ENCODE peak calls at places on chromosome 6, in four cellular contexts. F is WTC11, N is K562, L is HepG2. R is an unnamed sample.

GRCh38 chr6:34056301-34056700 is 89.6 kb downstream of the GRM4 start:
- DNase-seq in F (peak; percentile 93), N (peak; percentile 91), L (no peak), R (peak; percentile 42)

GRCh38 chr6:119197271-119197670 is 118.8 kb upstream of the FAM184A start:
- DNase-seq in F (no peak), N (no peak), L (no peak), R (no peak)

GRCh38 chr6:98840385-98840784 is 6.0 kb downstream of the POU3F2 start:
- DNase-seq in F (no peak), N (no peak), L (no peak), R (no peak)

GRCh38 chr6:115091461-115091860 is 748.6 kb upstream of the HS3ST5 start:
- DNase-seq in F (no peak), N (no peak), L (no peak), R (no peak)

GRCh38 chr6:127496471-127496870 is 22.7 kb downstream of the MTCL3 start:
- DNase-seq in F (no peak), N (no peak), L (no peak), R (no peak)

GRCh38 chr6:106825156-106825555 is 149.4 kb downstream of the CD24 start:
- DNase-seq in F (no peak), N (no peak), L (no peak), R (no peak)

GRCh38 chr6:169046483-169047192 is 207.0 kb downstream of the THBS2 start:
- DNase-seq in F (no peak), N (no peak), L (no peak), R (no peak)

GRCh38 chr6:40900791-40901190 is 138.2 kb downstream of the UNC5CL start:
- DNase-seq in F (no peak), N (no peak), L (no peak), R (no peak)

GRCh38 chr6:121305957-121306607 is 28.2 kb downstream of the TBC1D32 start:
- DNase-seq in F (no peak), N (peak; percentile 24), L (peak; percentile 59), R (peak; percentile 38)

DNA sequence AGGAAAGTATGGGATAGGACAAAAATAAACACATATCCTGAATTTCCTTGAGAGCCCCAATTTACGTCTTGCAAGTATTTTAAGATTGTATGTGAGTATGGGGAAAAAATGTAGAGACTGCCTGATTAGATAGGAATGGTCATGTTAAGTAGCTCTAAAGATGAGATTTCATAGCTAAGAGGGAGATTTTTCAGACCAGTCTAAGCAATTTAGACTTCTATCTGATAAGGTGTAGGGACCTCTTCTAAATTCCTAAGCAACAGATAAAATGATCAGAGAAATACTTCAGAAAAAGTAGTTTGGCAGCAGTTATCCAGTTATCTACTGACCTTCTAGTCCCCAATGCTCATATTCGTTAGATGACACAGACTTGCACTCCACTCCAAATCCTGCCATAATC is 90.0 kb downstream of the FILIP1 start:
- DNase-seq in F (no peak), N (no peak), L (no peak), R (no peak)
- TF ChIP-seq ELF4 in F (no peak), N (no peak), L (no peak), R (no peak)

DNA sequence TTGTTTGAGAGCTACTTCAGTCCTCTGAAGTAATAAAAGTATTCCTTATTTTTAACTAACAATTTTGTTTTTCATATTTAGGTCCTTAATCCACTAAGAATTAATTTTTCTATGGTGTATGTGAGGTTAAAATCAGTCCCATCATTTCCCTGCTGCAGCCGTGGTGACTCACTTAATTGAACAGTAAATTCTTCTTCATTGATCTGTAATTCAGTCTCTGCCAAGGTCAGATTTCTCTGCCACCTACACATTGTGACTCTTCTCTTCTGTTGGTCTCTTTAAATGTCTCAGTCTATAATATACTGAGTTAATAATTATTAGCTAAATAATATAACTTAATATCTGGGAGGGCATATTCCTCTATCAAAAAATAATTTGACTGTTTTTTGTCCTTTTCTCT is 262.3 kb downstream of the UTRN start:
- DNase-seq in F (no peak), N (no peak), L (no peak), R (no peak)
- TF ChIP-seq ELF4 in F (no peak), N (no peak), L (no peak), R (no peak)

DNA sequence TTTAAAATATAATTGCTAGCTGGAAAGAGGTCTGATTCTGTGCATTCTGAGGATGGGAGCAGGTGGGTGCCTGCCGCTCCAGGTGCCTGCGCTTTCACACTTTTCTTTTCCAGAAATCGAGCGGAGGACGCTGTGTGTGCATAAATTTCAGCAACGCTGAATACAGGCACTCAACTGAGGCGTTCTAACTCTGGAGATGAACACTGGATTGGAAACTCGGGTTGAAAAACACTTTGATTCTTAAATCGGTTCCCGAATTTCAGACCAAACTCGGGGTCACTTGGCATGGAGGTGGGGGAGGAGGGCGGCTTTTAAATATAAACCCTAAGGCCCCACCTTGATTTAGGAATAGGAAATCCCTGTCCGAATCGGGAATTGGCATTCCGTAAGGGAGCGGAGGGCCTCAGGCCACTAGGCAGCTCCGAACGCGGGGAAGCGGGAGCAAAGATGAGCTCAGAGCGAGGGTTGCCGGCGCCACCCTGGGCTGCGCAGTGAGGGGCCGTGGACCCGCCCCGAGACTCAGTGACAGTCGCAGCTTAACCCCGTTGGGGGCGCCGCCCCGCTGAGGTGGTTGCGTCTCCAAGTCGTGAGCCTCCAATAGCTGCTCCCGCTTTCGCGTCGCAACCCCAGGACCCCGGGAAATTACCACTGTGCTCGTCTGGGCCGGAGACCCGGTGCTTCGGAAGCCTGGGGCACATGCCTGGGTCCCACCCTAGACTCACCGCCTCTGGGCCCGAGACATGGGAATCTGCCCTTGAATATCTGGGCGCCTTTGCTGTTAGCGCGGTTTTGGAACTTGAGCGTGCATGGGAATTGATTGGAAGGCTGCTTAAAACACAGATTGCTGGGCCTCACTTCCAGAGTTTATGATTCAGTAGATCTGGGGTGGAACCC is 4.5 kb upstream of the SIM1 start:
- DNase-seq in F (peak; percentile 42), N (no peak), L (no peak), R (no peak)
- TF ChIP-seq ELF4 in F (no peak), N (no peak), L (no peak), R (no peak)

GRCh38 chr6:109008537-109008950 is 86.1 kb downstream of the SESN1 start:
- DNase-seq in F (no peak), N (no peak), L (no peak), R (no peak)
- TF ChIP-seq ELF4 in F (no peak), N (no peak), L (no peak), R (no peak)

GRCh38 chr6:132792510-132792909 is 5.9 kb downstream of the SLC18B1 start:
- DNase-seq in F (no peak), N (no peak), L (no peak), R (no peak)

GRCh38 chr6:132798820-132799538 is 542 bp upstream of the SLC18B1 start:
- DNase-seq in F (peak; percentile 73), N (peak; percentile 75), L (peak; percentile 83), R (peak; percentile 80)

GRCh38 chr6:132797975-132798819 is at the start of gene SLC18B1:
- DNase-seq in F (peak; percentile 75), N (peak; percentile 83), L (peak; percentile 36), R (peak; percentile 57)
- TF ChIP-seq ELF4 in F (peak; percentile 32), N (no peak), L (no peak), R (no peak)

DNA sequence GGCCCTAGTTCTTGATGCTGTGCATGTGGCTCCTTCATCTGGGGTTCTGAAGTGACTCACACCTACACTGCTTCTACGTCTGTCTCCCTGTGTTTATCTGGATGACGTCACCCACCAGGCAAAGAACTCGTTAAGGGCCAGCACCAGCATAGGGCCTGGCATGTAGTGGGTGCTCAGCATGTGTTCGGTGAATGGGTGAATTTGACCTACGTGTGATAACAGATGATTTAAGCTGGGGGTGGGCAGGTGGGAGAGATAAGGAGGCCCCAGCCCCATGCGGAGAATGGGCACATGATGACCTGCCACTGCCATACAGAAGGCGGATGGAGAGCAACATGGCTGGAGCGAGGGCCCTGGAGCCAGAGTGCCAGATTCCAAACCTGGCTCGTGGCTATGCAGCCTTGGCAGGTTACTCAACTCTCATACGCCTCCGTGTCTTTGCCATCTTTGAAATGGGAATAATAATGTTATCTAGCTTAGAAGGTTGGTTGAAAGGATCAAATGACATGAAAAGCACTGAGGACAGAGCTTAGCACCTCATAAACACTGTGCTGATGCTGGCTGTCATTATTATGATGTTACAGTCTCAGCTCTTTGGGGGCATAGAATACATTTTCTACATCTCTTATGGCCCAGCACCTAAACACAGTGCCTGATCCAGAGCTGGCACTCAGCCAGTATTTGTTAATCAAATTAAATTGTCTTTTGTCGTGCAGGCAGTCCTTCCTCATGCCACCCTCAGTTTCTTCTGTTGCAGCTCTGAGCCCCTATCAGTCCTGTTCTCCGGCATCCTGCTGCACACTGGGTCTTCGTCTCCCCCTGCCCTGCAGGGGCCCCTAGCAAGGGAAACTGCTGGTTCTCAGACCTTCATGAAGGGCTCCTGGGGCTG is 39.6 kb downstream of the VEGFA start:
- DNase-seq in F (no peak), N (peak; percentile 55), L (peak; percentile 45), R (no peak)
- TF ChIP-seq ELF4 in F (no peak), N (no peak), L (no peak), R (no peak)

DNA sequence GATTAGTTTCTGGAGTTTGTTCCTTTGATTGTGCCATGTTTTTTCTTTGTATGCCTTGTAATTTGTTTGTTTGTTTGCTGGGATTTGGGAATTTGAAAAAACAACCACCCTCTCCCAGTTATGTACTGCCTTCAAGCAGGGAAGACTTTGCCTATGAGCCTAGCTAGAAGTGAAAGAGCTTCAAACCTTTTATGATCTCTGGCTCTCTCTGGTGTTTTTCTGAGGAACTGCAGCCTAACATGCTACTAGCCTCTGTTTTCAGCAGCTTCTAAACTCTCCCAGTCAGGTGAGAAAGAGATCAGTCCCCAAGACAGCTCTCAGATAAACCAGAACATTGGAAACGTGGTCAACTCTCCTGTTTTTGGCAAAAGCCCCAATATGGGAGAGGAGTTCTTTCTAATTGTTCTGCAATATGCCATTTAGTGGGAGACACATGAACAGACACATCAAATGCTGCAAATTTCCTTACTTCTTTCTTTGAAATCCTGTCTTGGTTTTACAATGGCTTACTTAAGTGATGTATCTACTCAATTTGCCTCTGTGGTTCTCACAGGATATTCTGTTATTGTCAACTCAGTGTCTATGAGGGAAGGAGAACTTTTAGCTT is 58.9 kb upstream of the SERINC1 start:
- DNase-seq in F (peak; percentile 52), N (peak; percentile 51), L (peak; percentile 69), R (peak; percentile 74)
- TF ChIP-seq ELF4 in F (no peak), N (no peak), L (no peak), R (no peak)

GRCh38 chr6:18119236-18119635 is 3.2 kb downstream of the NHLRC1 start:
- DNase-seq in F (no peak), N (no peak), L (no peak), R (no peak)
- TF ChIP-seq ELF4 in F (no peak), N (no peak), L (no peak), R (no peak)

DNA sequence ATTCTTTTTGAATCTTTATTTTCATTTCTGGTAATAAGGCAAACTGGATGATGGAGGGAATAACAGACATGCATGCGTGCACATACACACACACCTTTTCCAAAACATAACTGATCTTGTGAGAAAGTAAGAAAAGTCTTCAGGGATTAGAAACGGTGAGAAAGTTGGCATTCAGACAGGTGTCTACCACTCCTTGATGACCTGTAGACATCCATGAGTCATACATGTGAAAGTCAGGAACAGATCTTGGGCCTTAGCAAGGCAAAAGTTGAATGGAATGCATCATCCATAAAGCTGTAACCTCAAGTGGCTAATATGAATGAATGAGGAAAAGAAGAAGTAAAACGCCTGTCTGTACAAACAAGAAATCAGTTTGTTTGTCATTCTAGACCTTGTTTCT is 97.3 kb downstream of the GRIK2 start:
- DNase-seq in F (no peak), N (no peak), L (no peak), R (no peak)
- TF ChIP-seq ELF4 in F (no peak), N (no peak), L (no peak), R (no peak)

DNA sequence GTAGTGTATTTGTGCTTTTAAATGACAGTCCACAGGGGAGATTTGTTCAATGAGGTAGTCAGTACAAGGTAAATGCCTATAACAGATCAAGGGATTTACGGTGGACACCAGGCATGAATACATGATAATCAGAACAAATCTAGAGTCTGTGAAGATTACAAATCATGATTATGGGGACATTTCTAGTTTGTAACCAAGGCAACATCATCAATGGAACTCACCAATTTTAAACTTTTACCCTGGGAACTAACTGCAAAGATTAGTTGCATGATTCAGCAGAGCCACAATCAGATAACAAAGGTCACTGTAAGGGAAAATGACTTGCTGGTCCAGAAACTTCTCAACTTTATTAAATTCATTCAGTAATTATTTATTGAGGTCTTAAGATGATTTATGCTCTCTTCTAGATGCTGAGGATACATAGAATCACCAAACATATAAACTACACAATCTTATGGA is at the start of gene CRISP1:
- DNase-seq in F (no peak), N (no peak), L (no peak), R (no peak)
- TF ChIP-seq ELF4 in F (no peak), N (no peak), L (no peak), R (no peak)

R was measured in HEK293T.